ENCODE peak calls at places on chromosomes 11 and 22, in seven cellular contexts. L, D, B, M, E, J and Z are unnamed samples.

GRCh38 chr22:29302681-29303465 is 3.6 kb upstream of the GAS2L1 start:
- DNase-seq in D (no peak), J (peak), M (no peak), B (peak), L (no peak), E (no peak), Z (no peak)

GRCh38 chr11:133842053-133842452 is 3.3 kb downstream of the SPATA19 start:
- DNase-seq in D (no peak), J (peak), B (no peak), M (no peak), L (no peak), E (no peak), Z (no peak)

GRCh38 chr11:134040386-134041297 is 28.2 kb upstream of the JAM3 start:
- DNase-seq in M (peak), J (no peak), E (no peak), B (no peak), L (no peak), D (no peak), Z (no peak)

GRCh38 chr22:19626042-19626560 is 88.2 kb upstream of the SEPTIN5 start:
- DNase-seq in M (no peak), J (no peak), L (no peak), E (no peak), D (no peak), B (no peak), Z (no peak)

GRCh38 chr11:1230121-1230455 is 7.2 kb downstream of the MUC5B start:
- DNase-seq in M (no peak), B (no peak), J (no peak), L (no peak), D (no peak), E (no peak), Z (no peak)

GRCh38 chr11:2261436-2262230 is 8.8 kb downstream of the ASCL2 start:
- DNase-seq in L (no peak), J (no peak), M (no peak), D (no peak), B (no peak), E (no peak), Z (no peak)

GRCh38 chr11:42972741-42973140 is 339.1 kb upstream of the API5 start:
- DNase-seq in J (peak), M (no peak), D (no peak), L (no peak), B (no peak), E (no peak), Z (no peak)

GRCh38 chr11:108824601-108825000 is 159.7 kb downstream of the DDX10 start:
- DNase-seq in J (no peak), D (no peak), M (no peak), B (no peak), L (no peak), E (no peak), Z (no peak)

GRCh38 chr11:14891143-14892035 is 642 bp downstream of the CYP2R1 start:
- DNase-seq in E (no peak), J (peak), L (peak), D (peak), B (peak), M (peak), Z (peak)

GRCh38 chr22:46966846-46967245 is 204.4 kb downstream of the TBC1D22A start:
- DNase-seq in J (no peak), B (no peak), M (no peak), E (no peak), L (no peak), D (no peak), Z (no peak)

GRCh38 chr11:103737791-103738190 is 298.6 kb upstream of the DDI1 start:
- DNase-seq in E (no peak), B (no peak), L (no peak), D (no peak), M (no peak), J (peak), Z (no peak)

GRCh38 chr11:114964676-114965214 is 286.4 kb downstream of the NXPE2 start:
- DNase-seq in E (no peak), J (no peak), L (no peak), M (no peak), D (no peak), B (no peak), Z (no peak)

GRCh38 chr11:63765688-63766241 is 2.8 kb downstream of the ZFTA start:
- DNase-seq in E (no peak), D (no peak), B (no peak), L (no peak), M (no peak), J (no peak), Z (no peak)

GRCh38 chr22:39470462-39471335 is 13.9 kb downstream of the MGAT3 start:
- DNase-seq in J (no peak), L (no peak), M (no peak), D (no peak), B (no peak), E (no peak), Z (no peak)

GRCh38 chr11:76798656-76799055 is 15.5 kb downstream of the TSKU start:
- DNase-seq in E (no peak), J (no peak), M (no peak), D (no peak), L (no peak), B (peak), Z (no peak)

GRCh38 chr11:12854829-12855228 is 154.3 kb upstream of the RASSF10 start:
- DNase-seq in D (no peak), B (peak), E (no peak), M (no peak), J (no peak), L (no peak), Z (no peak)

GRCh38 chr22:37981282-37982011 is 2.9 kb downstream of the SOX10 start:
- DNase-seq in B (no peak), D (no peak), E (no peak), M (no peak), J (no peak), L (no peak), Z (no peak)

GRCh38 chr11:11568651-11569229 is 53.1 kb downstream of the GALNT18 start:
- DNase-seq in E (no peak), L (no peak), J (no peak), M (peak), B (no peak), D (no peak), Z (no peak)

GRCh38 chr11:38867338-38867737 is 2269.3 kb upstream of the RAG2 start:
- DNase-seq in E (no peak), L (no peak), D (no peak), J (no peak), B (no peak), M (no peak), Z (no peak)

GRCh38 chr11:267491-267994 is 10.7 kb upstream of the NLRP6 start:
- DNase-seq in M (peak), D (peak), J (peak), B (no peak), E (no peak), L (peak), Z (no peak)

GRCh38 chr22:41672780-41673509 is 15.7 kb downstream of the SNU13 start:
- DNase-seq in E (no peak), J (peak), B (no peak), L (no peak), M (no peak), D (no peak), Z (no peak)

GRCh38 chr22:46140989-46141928 is 9.1 kb upstream of the PPARA start:
- DNase-seq in D (no peak), L (no peak), B (no peak), M (no peak), J (no peak), E (no peak), Z (no peak)

GRCh38 chr11:2521081-2521480 is 76.3 kb downstream of the KCNQ1 start:
- DNase-seq in E (no peak), B (peak), L (no peak), D (no peak), J (no peak), M (no peak), Z (no peak)